ENCODE peak calls at places on chromosomes 16 and 17, in ten cellular contexts. P is breast epithelium, N is astrocyte, L is GM23338, U is heart right ventricle, I is left ventricle myocardium inferior, O is SK-N-SH, M is psoas muscle, S is transverse colon, Z is tibial nerve. X is an unnamed sample.

GRCh38 chr17:63946440-63947363 is 14.6 kb upstream of the CD79B start:
- DNase-seq in P (no peak), N (no peak), L (peak), U (peak), I (no peak), O (peak), M (peak), S (peak), Z (peak), X (peak)

GRCh38 chr17:68627956-68628355 is 26.8 kb upstream of the FAM20A start:
- DNase-seq in P (no peak), N (no peak), L (no peak), U (no peak), I (no peak), O (no peak), M (no peak), S (peak), Z (no peak), X (peak)

GRCh38 chr17:50708050-50709000 is 611 bp upstream of the ANKRD40 start:
- DNase-seq in P (no peak), N (no peak), L (no peak), U (no peak), I (no peak), O (no peak), M (no peak), S (no peak), Z (no peak), X (no peak)

GRCh38 chr17:40442392-40443195 is 656 bp upstream of the IGFBP4 start:
- DNase-seq in P (no peak), N (no peak), L (peak), U (peak), I (peak), O (no peak), M (peak), S (peak), Z (peak), X (no peak)

GRCh38 chr16:49825006-49825405 is 30.9 kb downstream of the ZNF423 start:
- DNase-seq in P (no peak), N (no peak), L (no peak), U (no peak), I (no peak), O (no peak), M (no peak), S (no peak), Z (no peak), X (no peak)

GRCh38 chr17:44424828-44425463 is 35.5 kb upstream of the ITGA2B start:
- DNase-seq in P (no peak), N (no peak), L (peak), U (no peak), I (no peak), O (no peak), M (no peak), S (no peak), Z (no peak), X (no peak)

GRCh38 chr17:43703630-43704029 is 41.9 kb upstream of the MEOX1 start:
- DNase-seq in P (no peak), N (no peak), L (no peak), U (no peak), I (no peak), O (no peak), M (no peak), S (no peak), Z (no peak), X (no peak)

GRCh38 chr16:54694651-54695050 is 236.0 kb upstream of the IRX5 start:
- DNase-seq in P (no peak), N (no peak), L (no peak), U (no peak), I (no peak), O (no peak), M (no peak), S (no peak), Z (no peak), X (no peak)

GRCh38 chr17:21233581-21234337 is 19.5 kb downstream of the NATD1 start:
- DNase-seq in P (no peak), N (no peak), L (no peak), U (no peak), I (no peak), O (no peak), M (no peak), S (no peak), Z (peak), X (no peak)

GRCh38 chr16:70706948-70707465 is 21.2 kb upstream of the MTSS2 start:
- DNase-seq in P (peak), N (peak), L (no peak), U (no peak), I (no peak), O (no peak), M (no peak), S (no peak), Z (no peak), X (peak)

GRCh38 chr17:79833744-79834574 is 5.3 kb downstream of the CBX4 start:
- DNase-seq in P (no peak), N (no peak), L (peak), U (no peak), I (no peak), O (no peak), M (no peak), S (no peak), Z (no peak), X (peak)

GRCh38 chr16:926715-927114 is 44.1 kb downstream of the LMF1 start:
- DNase-seq in P (no peak), N (no peak), L (no peak), U (no peak), I (no peak), O (no peak), M (peak), S (no peak), Z (no peak), X (no peak)

GRCh38 chr17:38458521-38458920 is 30.3 kb downstream of the ARHGAP23 start:
- DNase-seq in P (no peak), N (no peak), L (no peak), U (no peak), I (no peak), O (no peak), M (no peak), S (no peak), Z (no peak), X (no peak)

GRCh38 chr17:77251622-77252021 is 110.9 kb downstream of the SEC14L1 start:
- DNase-seq in P (no peak), N (no peak), L (no peak), U (no peak), I (no peak), O (no peak), M (no peak), S (no peak), Z (no peak), X (no peak)

GRCh38 chr17:27381007-27381501 is 75.2 kb upstream of the KSR1 start:
- DNase-seq in P (no peak), N (peak), L (peak), U (peak), I (peak), O (peak), M (peak), S (peak), Z (no peak), X (peak)

GRCh38 chr16:22198547-22199293 is 7.4 kb upstream of the EEF2K start:
- DNase-seq in P (no peak), N (no peak), L (no peak), U (no peak), I (no peak), O (no peak), M (no peak), S (no peak), Z (no peak), X (no peak)

GRCh38 chr17:53516643-53517042 is 306.1 kb upstream of the KIF2B start:
- DNase-seq in P (no peak), N (peak), L (peak), U (no peak), I (no peak), O (no peak), M (no peak), S (no peak), Z (no peak), X (peak)

GRCh38 chr17:77830816-77831490 is 127.5 kb upstream of the TNRC6C start:
- DNase-seq in P (no peak), N (no peak), L (no peak), U (no peak), I (no peak), O (no peak), M (peak), S (no peak), Z (no peak), X (no peak)

GRCh38 chr16:626787-627457 is 3.9 kb upstream of the WFIKKN1 start:
- DNase-seq in P (no peak), N (peak), L (no peak), U (no peak), I (no peak), O (no peak), M (peak), S (no peak), Z (no peak), X (no peak)

GRCh38 chr16:13436641-13437423 is 483.1 kb upstream of the ERCC4 start:
- DNase-seq in P (no peak), N (peak), L (no peak), U (no peak), I (no peak), O (no peak), M (no peak), S (no peak), Z (no peak), X (no peak)

GRCh38 chr17:65130829-65131228 is 6.3 kb upstream of the RGS9 start:
- DNase-seq in P (no peak), N (no peak), L (no peak), U (no peak), I (no peak), O (no peak), M (no peak), S (no peak), Z (no peak), X (no peak)

GRCh38 chr16:19344224-19344801 is 58.8 kb downstream of the CLEC19A start:
- DNase-seq in P (no peak), N (no peak), L (no peak), U (no peak), I (no peak), O (no peak), M (no peak), S (no peak), Z (no peak), X (no peak)

GRCh38 chr16:96935-97381 is 18.9 kb downstream of the MPG start:
- DNase-seq in P (peak), N (peak), L (peak), U (peak), I (peak), O (peak), M (peak), S (peak), Z (peak), X (peak)

GRCh38 chr17:10119203-10120112 is 78.9 kb downstream of the GAS7 start:
- DNase-seq in P (peak), N (no peak), L (peak), U (no peak), I (peak), O (no peak), M (no peak), S (peak), Z (no peak), X (peak)

GRCh38 chr17:31216053-31216751 is 80.8 kb downstream of the OMG start:
- DNase-seq in P (no peak), N (peak), L (peak), U (no peak), I (no peak), O (peak), M (no peak), S (no peak), Z (no peak), X (peak)

GRCh38 chr17:3474212-3474611 is 1.6 kb upstream of the ASPA start:
- DNase-seq in P (no peak), N (no peak), L (no peak), U (no peak), I (no peak), O (no peak), M (no peak), S (no peak), Z (no peak), X (peak)

GRCh38 chr17:56653877-56654276 is 60.4 kb downstream of the NOG start:
- DNase-seq in P (no peak), N (peak), L (peak), U (no peak), I (no peak), O (peak), M (no peak), S (no peak), Z (no peak), X (peak)

GRCh38 chr17:50260501-50260911 is 13.8 kb upstream of the TMEM92 start:
- DNase-seq in P (peak), N (no peak), L (no peak), U (no peak), I (no peak), O (peak), M (no peak), S (no peak), Z (no peak), X (no peak)

GRCh38 chr16:783404-784161 is 4.6 kb downstream of the RPUSD1 start:
- DNase-seq in P (no peak), N (no peak), L (no peak), U (no peak), I (peak), O (no peak), M (no peak), S (no peak), Z (no peak), X (no peak)

GRCh38 chr16:14181371-14182050 is 110.4 kb downstream of the MRTFB start:
- DNase-seq in P (no peak), N (peak), L (no peak), U (no peak), I (no peak), O (no peak), M (no peak), S (no peak), Z (no peak), X (no peak)

GRCh38 chr16:81445143-81445922 is 725 bp downstream of the CMIP start:
- DNase-seq in P (peak), N (peak), L (peak), U (no peak), I (no peak), O (peak), M (peak), S (peak), Z (no peak), X (peak)

GRCh38 chr17:75081611-75082540 is 5.9 kb upstream of the SLC16A5 start:
- DNase-seq in P (no peak), N (no peak), L (no peak), U (no peak), I (no peak), O (no peak), M (no peak), S (no peak), Z (no peak), X (no peak)

GRCh38 chr16:89693931-89694783 is 7.3 kb downstream of the SPATA2L start:
- DNase-seq in P (no peak), N (no peak), L (no peak), U (no peak), I (no peak), O (peak), M (peak), S (no peak), Z (no peak), X (no peak)

GRCh38 chr17:35555695-35556094 is 4.9 kb downstream of the SLFN14 start:
- DNase-seq in P (no peak), N (no peak), L (peak), U (no peak), I (no peak), O (peak), M (no peak), S (no peak), Z (no peak), X (no peak)

GRCh38 chr17:9021158-9021984 is at the start of gene NTN1:
- DNase-seq in P (no peak), N (peak), L (peak), U (peak), I (peak), O (peak), M (peak), S (peak), Z (peak), X (peak)

GRCh38 chr16:89052824-89053724 is 40.6 kb upstream of the ACSF3 start:
- DNase-seq in P (peak), N (peak), L (no peak), U (no peak), I (no peak), O (peak), M (no peak), S (peak), Z (no peak), X (no peak)

GRCh38 chr16:30157214-30157613 is 26.2 kb upstream of the CORO1A start:
- DNase-seq in P (no peak), N (no peak), L (no peak), U (no peak), I (no peak), O (no peak), M (no peak), S (no peak), Z (no peak), X (no peak)

GRCh38 chr16:73091199-73091598 is 43.3 kb upstream of the ZFHX3 start:
- DNase-seq in P (no peak), N (no peak), L (no peak), U (no peak), I (no peak), O (no peak), M (no peak), S (no peak), Z (no peak), X (no peak)

GRCh38 chr17:61393550-61393903 is 6.1 kb upstream of the TBX2 start:
- DNase-seq in P (no peak), N (no peak), L (no peak), U (no peak), I (no peak), O (peak), M (peak), S (no peak), Z (no peak), X (no peak)
- TF ChIP-seq CTCF in P (no peak), N (peak), L (peak), U (no peak), I (no peak), O (peak), M (peak), S (no peak), Z (no peak), X (peak)

GRCh38 chr17:42675348-42675983 is 1.3 kb downstream of the PLEKHH3 start:
- DNase-seq in P (no peak), N (no peak), L (peak), U (peak), I (peak), O (peak), M (peak), S (peak), Z (no peak), X (no peak)

GRCh38 chr17:42674755-42675347 is 1.9 kb downstream of the PLEKHH3 start:
- DNase-seq in P (no peak), N (no peak), L (peak), U (peak), I (no peak), O (no peak), M (peak), S (peak), Z (no peak), X (no peak)

GRCh38 chr17:42677012-42677857 is 441 bp upstream of the PLEKHH3 start:
- DNase-seq in P (peak), N (peak), L (peak), U (peak), I (peak), O (peak), M (peak), S (peak), Z (peak), X (peak)

GRCh38 chr17:42676424-42677011 is at the start of gene PLEKHH3:
- DNase-seq in P (no peak), N (no peak), L (peak), U (no peak), I (no peak), O (no peak), M (no peak), S (no peak), Z (no peak), X (no peak)

GRCh38 chr17:42675984-42676423 is 790 bp downstream of the PLEKHH3 start:
- DNase-seq in P (peak), N (peak), L (peak), U (peak), I (peak), O (peak), M (peak), S (peak), Z (no peak), X (peak)
- H3K27ac ChIP-seq in P (peak), N (peak), L (no peak), U (peak), I (peak), O (peak), M (peak), S (peak), Z (peak), X (peak)

GRCh38 chr16:28977703-28978641 is 3.4 kb downstream of the SPNS1 start:
- DNase-seq in P (no peak), N (no peak), L (peak), U (no peak), I (no peak), O (no peak), M (no peak), S (no peak), Z (no peak), X (peak)
- TF ChIP-seq CTCF in P (no peak), N (peak), L (peak), U (peak), I (peak), O (peak), M (no peak), S (peak), Z (no peak), X (peak)

DNA sequence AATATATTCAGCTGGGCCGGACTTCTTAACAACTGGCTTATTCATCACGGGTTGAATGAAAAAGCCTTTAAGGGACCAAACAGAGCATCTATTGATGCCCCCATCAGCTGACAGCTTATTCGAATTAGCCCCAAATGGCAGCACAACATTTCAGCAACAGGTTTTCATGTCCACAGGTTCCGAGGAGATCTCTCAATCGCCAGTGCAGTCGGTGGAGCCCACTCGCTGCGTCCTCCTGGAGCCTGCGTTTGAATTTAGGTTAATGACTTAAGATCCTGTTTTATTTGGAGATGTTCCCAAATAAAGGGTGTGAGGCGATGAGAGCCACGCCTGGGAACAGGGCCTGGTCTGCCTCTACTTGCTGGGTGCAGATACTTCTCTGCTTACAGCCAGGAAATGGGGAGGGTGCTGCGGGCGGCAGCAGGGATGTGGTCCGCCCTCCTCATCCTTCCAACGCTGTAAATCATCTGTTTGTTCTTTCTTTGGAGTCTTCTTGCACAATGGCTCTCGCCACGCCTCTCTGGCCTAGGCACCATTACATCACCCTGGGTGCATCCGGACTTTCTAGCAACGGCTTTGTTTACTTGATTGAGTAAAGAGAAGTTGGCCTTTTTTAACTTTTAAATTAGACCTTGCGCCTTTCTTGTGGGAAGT is 22.6 kb downstream of the NDE1 start:
- DNase-seq in P (peak), N (peak), L (peak), U (peak), I (peak), O (no peak), M (peak), S (peak), Z (peak), X (no peak)
- H3K27ac ChIP-seq in P (peak), N (peak), L (peak), U (peak), I (peak), O (no peak), M (peak), S (peak), Z (peak), X (no peak)

GRCh38 chr17:18014006-18014405 is 25.0 kb downstream of the ATPAF2 start:
- DNase-seq in P (no peak), N (no peak), L (no peak), U (no peak), I (no peak), O (no peak), M (no peak), S (no peak), Z (no peak), X (no peak)

GRCh38 chr17:18018411-18018921 is 20.5 kb downstream of the ATPAF2 start:
- DNase-seq in P (no peak), N (no peak), L (no peak), U (no peak), I (no peak), O (no peak), M (no peak), S (no peak), Z (no peak), X (no peak)

GRCh38 chr17:18017958-18018357 is 21.0 kb downstream of the ATPAF2 start:
- DNase-seq in P (no peak), N (peak), L (no peak), U (no peak), I (no peak), O (peak), M (no peak), S (no peak), Z (no peak), X (no peak)

GRCh38 chr17:18016426-18016825 is 22.5 kb downstream of the ATPAF2 start:
- DNase-seq in P (no peak), N (no peak), L (no peak), U (no peak), I (no peak), O (no peak), M (no peak), S (no peak), Z (no peak), X (no peak)

DNA sequence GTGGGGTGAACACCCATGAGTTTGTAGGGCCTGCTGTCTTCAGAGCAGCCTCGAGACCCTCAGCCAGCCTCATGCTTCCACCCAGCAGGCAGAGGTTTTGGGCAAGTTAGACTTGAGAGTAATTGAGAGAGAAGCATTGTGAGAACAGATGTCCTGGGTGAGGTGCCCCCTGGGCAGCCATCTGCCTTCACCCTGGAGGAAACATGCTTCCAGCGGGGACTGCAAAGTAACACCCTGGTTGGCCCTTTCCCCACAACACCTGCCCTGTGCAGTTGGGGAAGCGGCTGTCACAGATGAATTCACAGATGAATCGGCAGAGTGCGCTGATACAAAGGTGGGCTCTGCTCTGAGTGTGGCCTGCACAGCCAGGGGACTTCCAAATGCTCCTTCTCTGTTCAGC is 23.4 kb downstream of the ATPAF2 start:
- DNase-seq in P (no peak), N (no peak), L (no peak), U (no peak), I (no peak), O (no peak), M (no peak), S (no peak), Z (no peak), X (no peak)
- TF ChIP-seq CTCF in P (no peak), N (no peak), L (no peak), U (no peak), I (no peak), O (no peak), M (no peak), S (no peak), Z (no peak), X (no peak)

X was measured in cardiac muscle cell.